ENCODE peak calls at places on chromosomes 5 and 9, in seven cellular contexts. J is posterior vena cava; K is activated CD4-positive, CD25-positive, alpha-beta regulatory T cell treated with anti-CD3 and anti-CD28 coated beads, Interleukin-2, amount 50 U/mL, for 16 hours; B is HTR-8/SVneo; W is AG09309; G is HT1080; F is Kasumi-1. X is an unnamed sample.

GRCh38 chr9:29160763-29161353 is 1587.6 kb upstream of the C9orf72 start:
- DNase-seq in G (no peak), F (no peak), K (no peak), B (no peak), J (peak; percentile 56), W (no peak), X (no peak)

GRCh38 chr5:37836173-37837100 is 3.4 kb downstream of the GDNF start:
- DNase-seq in J (no peak), W (no peak), K (no peak), B (peak; percentile 54), G (no peak), F (no peak), X (no peak)

GRCh38 chr5:171207256-171207866 is 101.7 kb upstream of the TLX3 start:
- DNase-seq in K (no peak), G (peak; percentile 57), F (peak; percentile 80), W (peak; percentile 16), J (no peak), B (peak; percentile 46), X (peak; percentile 17)

GRCh38 chr5:54851449-54851848 is 133.9 kb downstream of the ESM1 start:
- DNase-seq in F (no peak), B (no peak), W (no peak), G (no peak), K (no peak), J (no peak), X (no peak)

GRCh38 chr9:28792736-28793135 is 1219.5 kb upstream of the C9orf72 start:
- DNase-seq in F (no peak), B (no peak), W (no peak), J (no peak), K (no peak), G (no peak), X (no peak)

GRCh38 chr5:119343766-119344165 is 12.1 kb upstream of the TNFAIP8 start:
- DNase-seq in K (no peak), G (peak; percentile 35), B (no peak), W (no peak), J (no peak), F (no peak), X (no peak)

GRCh38 chr5:34742112-34742511 is 86.0 kb downstream of the RAI14 start:
- DNase-seq in K (no peak), J (no peak), B (no peak), F (no peak), G (no peak), W (no peak), X (no peak)

GRCh38 chr5:126963822-126964375 is 66.5 kb downstream of the MARCHF3 start:
- DNase-seq in F (no peak), W (no peak), J (no peak), B (no peak), K (no peak), G (no peak), X (no peak)

GRCh38 chr5:122180863-122181519 is 51.6 kb downstream of the ZNF474 start:
- DNase-seq in K (no peak), G (peak; percentile 89), F (no peak), B (peak; percentile 28), W (no peak), J (no peak), X (no peak)

GRCh38 chr5:80959768-80960442 is at the start of gene RASGRF2:
- DNase-seq in F (peak; percentile 13), W (no peak), G (peak; percentile 38), J (no peak), K (no peak), B (peak; percentile 32), X (no peak)

GRCh38 chr5:77651343-77651742 is 12.8 kb upstream of the OTP start:
- DNase-seq in W (no peak), K (no peak), F (no peak), G (no peak), J (no peak), B (no peak), X (no peak)

GRCh38 chr5:142866563-142867275 is 96.5 kb downstream of the ARHGAP26 start:
- DNase-seq in G (peak; percentile 71), J (no peak), W (no peak), F (peak; percentile 74), K (peak; percentile 6), B (peak; percentile 68), X (no peak)

GRCh38 chr9:92723299-92723625 is 41.4 kb downstream of the BICD2 start:
- DNase-seq in J (no peak), B (no peak), K (no peak), G (no peak), W (no peak), F (no peak), X (no peak)

GRCh38 chr5:5432020-5432707 is 9.7 kb downstream of the ICE1 start:
- DNase-seq in F (no peak), W (no peak), G (peak; percentile 83), B (no peak), K (no peak), J (no peak), X (no peak)

GRCh38 chr5:94080390-94080789 is 339.0 kb upstream of the POU5F2 start:
- DNase-seq in F (no peak), W (no peak), J (no peak), G (no peak), K (no peak), B (no peak), X (no peak)

GRCh38 chr9:72305102-72305546 is 59.9 kb downstream of the ZFAND5 start:
- DNase-seq in K (no peak), B (no peak), J (peak; percentile 92), G (peak; percentile 95), F (peak; percentile 97), W (no peak), X (no peak)

GRCh38 chr5:96144289-96144688 is 182.6 kb upstream of the ELL2 start:
- DNase-seq in K (no peak), W (no peak), G (no peak), B (no peak), F (no peak), J (no peak), X (no peak)

GRCh38 chr9:133685653-133686504 is 49.7 kb downstream of the DBH start:
- DNase-seq in W (no peak), G (no peak), F (no peak), K (no peak), B (no peak), J (peak; percentile 54), X (no peak)

GRCh38 chr9:36993933-36994764 is 39.9 kb downstream of the PAX5 start:
- DNase-seq in K (no peak), J (peak; percentile 67), B (no peak), G (no peak), F (no peak), W (no peak), X (no peak)

GRCh38 chr5:34587355-34588241 is 68.5 kb upstream of the RAI14 start:
- DNase-seq in G (peak; percentile 65), B (peak; percentile 44), F (no peak), J (no peak), W (no peak), K (no peak), X (no peak)

GRCh38 chr5:39943811-39944210 is 519.0 kb upstream of the DAB2 start:
- DNase-seq in K (no peak), F (no peak), G (no peak), W (no peak), J (no peak), B (no peak), X (no peak)

GRCh38 chr5:35852084-35852734 is 4.5 kb upstream of the IL7R start:
- DNase-seq in J (no peak), G (peak; percentile 56), F (no peak), W (no peak), B (peak; percentile 61), K (no peak), X (peak; percentile 57)

GRCh38 chr9:12640021-12640587 is 53.1 kb upstream of the TYRP1 start:
- DNase-seq in K (no peak), G (peak; percentile 56), B (peak; percentile 5), J (no peak), F (peak; percentile 48), W (peak; percentile 18), X (no peak)

GRCh38 chr5:167489202-167489601 is 802.2 kb upstream of the WWC1 start:
- DNase-seq in K (no peak), J (no peak), F (no peak), W (no peak), B (peak; percentile 10), G (peak; percentile 72), X (no peak)

X was measured in CD8-positive, alpha-beta memory T cell.